ENCODE peak calls at places on chromosomes 13 and 19, in seven cellular contexts. One of them, this sample, is unnamed.

GRCh38 chr19:45528744-45529453 is 21.6 kb downstream of the VASP start:
- DNase-seq in stimulated activated naive CD8-positive, alpha-beta T cell treated with anti-CD3 and anti-CD28 coated beads, Interleukin-15, amount 100 ng/mL, for 72 hours: no peak
- DNase-seq in Peyer's patch: peak; percentile 71
- DNase-seq in stimulated activated CD4-positive, alpha-beta T cell treated with anti-CD3 and anti-CD28 coated beads, TNF-alpha, amount 100 ng/mL, for 24 hours: no peak
- DNase-seq in left lung: no peak
- DNase-seq in activated gamma-delta T cell: no peak
- DNase-seq in NT2/D1: peak; percentile 52
- DNase-seq in this sample: no peak

GRCh38 chr13:42990147-42990990 is 1.7 kb downstream of the EPSTI1 start:
- DNase-seq in NT2/D1: no peak
- DNase-seq in stimulated activated naive CD8-positive, alpha-beta T cell treated with anti-CD3 and anti-CD28 coated beads, Interleukin-15, amount 100 ng/mL, for 72 hours: no peak
- DNase-seq in stimulated activated CD4-positive, alpha-beta T cell treated with anti-CD3 and anti-CD28 coated beads, TNF-alpha, amount 100 ng/mL, for 24 hours: no peak
- DNase-seq in activated gamma-delta T cell: no peak
- DNase-seq in left lung: no peak
- DNase-seq in Peyer's patch: no peak
- DNase-seq in this sample: no peak

GRCh38 chr13:102000764-102001163 is 401.1 kb downstream of the FGF14 start:
- DNase-seq in Peyer's patch: no peak
- DNase-seq in stimulated activated naive CD8-positive, alpha-beta T cell treated with anti-CD3 and anti-CD28 coated beads, Interleukin-15, amount 100 ng/mL, for 72 hours: no peak
- DNase-seq in activated gamma-delta T cell: no peak
- DNase-seq in left lung: no peak
- DNase-seq in stimulated activated CD4-positive, alpha-beta T cell treated with anti-CD3 and anti-CD28 coated beads, TNF-alpha, amount 100 ng/mL, for 24 hours: no peak
- DNase-seq in NT2/D1: no peak
- DNase-seq in this sample: no peak

GRCh38 chr13:102642475-102642874 is 45.7 kb downstream of the TPP2 start:
- DNase-seq in Peyer's patch: no peak
- DNase-seq in stimulated activated naive CD8-positive, alpha-beta T cell treated with anti-CD3 and anti-CD28 coated beads, Interleukin-15, amount 100 ng/mL, for 72 hours: no peak
- DNase-seq in stimulated activated CD4-positive, alpha-beta T cell treated with anti-CD3 and anti-CD28 coated beads, TNF-alpha, amount 100 ng/mL, for 24 hours: no peak
- DNase-seq in left lung: peak; percentile 38
- DNase-seq in activated gamma-delta T cell: no peak
- DNase-seq in NT2/D1: no peak
- DNase-seq in this sample: no peak

GRCh38 chr19:17886515-17886914 is 14.8 kb downstream of the SLC5A5 start:
- DNase-seq in activated gamma-delta T cell: no peak
- DNase-seq in stimulated activated naive CD8-positive, alpha-beta T cell treated with anti-CD3 and anti-CD28 coated beads, Interleukin-15, amount 100 ng/mL, for 72 hours: no peak
- DNase-seq in left lung: no peak
- DNase-seq in NT2/D1: no peak
- DNase-seq in stimulated activated CD4-positive, alpha-beta T cell treated with anti-CD3 and anti-CD28 coated beads, TNF-alpha, amount 100 ng/mL, for 24 hours: no peak
- DNase-seq in Peyer's patch: no peak
- DNase-seq in this sample: no peak

GRCh38 chr13:93259527-93260080 is 33.0 kb downstream of the GPC6 start:
- DNase-seq in activated gamma-delta T cell: no peak
- DNase-seq in stimulated activated naive CD8-positive, alpha-beta T cell treated with anti-CD3 and anti-CD28 coated beads, Interleukin-15, amount 100 ng/mL, for 72 hours: no peak
- DNase-seq in left lung: no peak
- DNase-seq in stimulated activated CD4-positive, alpha-beta T cell treated with anti-CD3 and anti-CD28 coated beads, TNF-alpha, amount 100 ng/mL, for 24 hours: no peak
- DNase-seq in NT2/D1: no peak
- DNase-seq in Peyer's patch: no peak
- DNase-seq in this sample: no peak

GRCh38 chr13:34048652-34049051 is 230.7 kb downstream of the RFC3 start:
- DNase-seq in stimulated activated CD4-positive, alpha-beta T cell treated with anti-CD3 and anti-CD28 coated beads, TNF-alpha, amount 100 ng/mL, for 24 hours: no peak
- DNase-seq in Peyer's patch: no peak
- DNase-seq in left lung: no peak
- DNase-seq in NT2/D1: no peak
- DNase-seq in activated gamma-delta T cell: no peak
- DNase-seq in stimulated activated naive CD8-positive, alpha-beta T cell treated with anti-CD3 and anti-CD28 coated beads, Interleukin-15, amount 100 ng/mL, for 72 hours: no peak
- DNase-seq in this sample: no peak

GRCh38 chr13:99215466-99215865 is 14.8 kb downstream of the UBAC2 start:
- DNase-seq in left lung: no peak
- DNase-seq in stimulated activated CD4-positive, alpha-beta T cell treated with anti-CD3 and anti-CD28 coated beads, TNF-alpha, amount 100 ng/mL, for 24 hours: peak; percentile 53
- DNase-seq in Peyer's patch: peak; percentile 77
- DNase-seq in stimulated activated naive CD8-positive, alpha-beta T cell treated with anti-CD3 and anti-CD28 coated beads, Interleukin-15, amount 100 ng/mL, for 72 hours: peak; percentile 41
- DNase-seq in activated gamma-delta T cell: peak; percentile 17
- DNase-seq in NT2/D1: no peak
- DNase-seq in this sample: peak; percentile 64

GRCh38 chr13:92806215-92806614 is 420.4 kb upstream of the GPC6 start:
- DNase-seq in stimulated activated naive CD8-positive, alpha-beta T cell treated with anti-CD3 and anti-CD28 coated beads, Interleukin-15, amount 100 ng/mL, for 72 hours: no peak
- DNase-seq in Peyer's patch: no peak
- DNase-seq in left lung: no peak
- DNase-seq in activated gamma-delta T cell: no peak
- DNase-seq in NT2/D1: no peak
- DNase-seq in stimulated activated CD4-positive, alpha-beta T cell treated with anti-CD3 and anti-CD28 coated beads, TNF-alpha, amount 100 ng/mL, for 24 hours: no peak
- DNase-seq in this sample: no peak

This sample was measured in effector CD4-positive, alpha-beta T cell.